ENCODE peak calls at places on chromosomes 12 and 14, in four cellular contexts. P is transverse colon, E is prostate gland, B is H1. H is an unnamed sample.

GRCh38 chr12:116346222-116346621 is 68.7 kb upstream of the MED13L start:
- DNase-seq in P (no peak), E (no peak), B (no peak), H (no peak)

GRCh38 chr12:188910-189621 is 24.9 kb downstream of the SLC6A12 start:
- DNase-seq in E (no peak), B (no peak), P (peak), H (no peak)

GRCh38 chr14:90674043-90674670 is 142.1 kb downstream of the TTC7B start:
- DNase-seq in P (no peak), B (no peak), E (no peak), H (no peak)

GRCh38 chr14:87894920-87895319 is 98.1 kb downstream of the GALC start:
- DNase-seq in E (no peak), B (no peak), P (no peak), H (no peak)

GRCh38 chr12:113929312-113929989 is 36.7 kb downstream of the RBM19 start:
- DNase-seq in E (no peak), B (no peak), P (no peak), H (no peak)

GRCh38 chr12:70507442-70507841 is 129.8 kb downstream of the PTPRB start:
- DNase-seq in P (no peak), B (peak), E (no peak), H (no peak)

GRCh38 chr12:119447618-119448017 is 113.1 kb downstream of the CCDC60 start:
- DNase-seq in E (no peak), P (no peak), B (no peak), H (no peak)

GRCh38 chr14:89851031-89851430 is 103.5 kb downstream of the EFCAB11 start:
- DNase-seq in P (no peak), B (no peak), E (no peak), H (no peak)

GRCh38 chr12:25248137-25248536 is 2.6 kb downstream of the KRAS start:
- DNase-seq in P (no peak), E (no peak), B (no peak), H (no peak)

GRCh38 chr14:50045039-50045711 is 71.2 kb downstream of the VCPKMT start:
- DNase-seq in B (no peak), P (peak), E (peak), H (peak)

GRCh38 chr14:84254205-84254788 is 1275.6 kb upstream of the FLRT2 start:
- DNase-seq in E (peak), B (no peak), P (no peak), H (no peak)

GRCh38 chr12:54352022-54352531 is 12.2 kb downstream of the GPR84 start:
- DNase-seq in B (peak), E (peak), P (peak), H (peak)

GRCh38 chr14:55864890-55865655 is 253.1 kb upstream of the PELI2 start:
- DNase-seq in P (no peak), B (peak), E (no peak), H (no peak)

GRCh38 chr14:73663548-73664212 is 18.9 kb downstream of the DNAL1 start:
- DNase-seq in P (no peak), E (no peak), B (no peak), H (no peak)

GRCh38 chr12:99619389-99620158 is 28.0 kb upstream of the GARIN6 start:
- DNase-seq in B (no peak), E (no peak), P (no peak), H (no peak)

GRCh38 chr14:99579077-99579836 is 24.8 kb downstream of the CCDC85C start:
- DNase-seq in B (no peak), P (peak), E (peak), H (no peak)

GRCh38 chr12:50282581-50283229 is 615 bp downstream of the LIMA1 start:
- DNase-seq in E (peak), B (no peak), P (peak), H (no peak)

GRCh38 chr14:60656755-60657608 is 7.7 kb upstream of the SIX1 start:
- DNase-seq in E (peak), B (no peak), P (peak), H (no peak)

GRCh38 chr12:69024413-69024812 is 91.4 kb upstream of the CPM start:
- DNase-seq in P (peak), E (peak), B (no peak), H (no peak)

GRCh38 chr14:95470942-95471499 is 45.4 kb downstream of the SYNE3 start:
- DNase-seq in E (no peak), P (no peak), B (no peak), H (no peak)

GRCh38 chr14:104665663-104666522 is 23.5 kb upstream of the INF2 start:
- DNase-seq in B (no peak), E (no peak), P (peak), H (peak)

GRCh38 chr14:71579331-71579730 is 352.9 kb upstream of the RGS6 start:
- DNase-seq in B (no peak), P (no peak), E (no peak), H (no peak)

GRCh38 chr12:84508325-84508861 is 404.2 kb downstream of the SLC6A15 start:
- DNase-seq in B (no peak), P (no peak), E (no peak), H (peak)
- TF ChIP-seq CTCF in B (peak), P (peak), E (peak), H (peak)

DNA sequence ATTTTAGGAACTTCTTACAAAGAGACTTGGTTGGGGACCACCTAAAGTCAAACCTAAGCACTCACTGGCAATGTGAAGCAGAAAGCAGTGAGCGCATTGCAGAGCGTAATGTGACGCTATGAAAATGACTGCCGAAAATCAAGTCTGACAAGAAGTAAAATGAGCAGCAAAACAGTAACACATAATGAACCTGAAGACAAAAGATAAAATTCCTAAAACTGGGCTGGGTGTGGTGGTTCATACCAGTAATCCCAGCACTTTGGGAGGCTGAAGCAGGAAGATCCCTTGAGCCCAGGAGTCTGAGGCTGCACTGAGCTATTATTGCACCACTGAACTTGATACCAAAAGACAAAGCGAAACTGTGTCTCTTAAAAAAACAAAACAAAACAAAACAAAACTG is 16.5 kb downstream of the CORO1C start:
- DNase-seq in P (no peak), B (no peak), E (no peak), H (no peak)
- TF ChIP-seq POLR2AphosphoS5 in P (no peak), B (no peak), E (no peak), H (no peak)

GRCh38 chr12:110091136-110091711 is 32.9 kb upstream of the IFT81 start:
- DNase-seq in P (no peak), E (no peak), B (no peak), H (no peak)
- TF ChIP-seq POLR2A in P (no peak), E (no peak), B (no peak), H (no peak)

GRCh38 chr12:41112903-41113302 is 75.2 kb upstream of the PDZRN4 start:
- DNase-seq in P (no peak), B (no peak), E (no peak), H (no peak)
- TF ChIP-seq CTCF in P (no peak), B (no peak), E (no peak), H (no peak)

GRCh38 chr12:95630496-95630895 is 79.2 kb upstream of the USP44 start:
- DNase-seq in E (no peak), P (no peak), B (no peak), H (no peak)

GRCh38 chr12:95633049-95633545 is 81.8 kb upstream of the USP44 start:
- DNase-seq in E (peak), P (peak), B (no peak), H (no peak)

GRCh38 chr12:95634622-95635621 is 83.6 kb upstream of the USP44 start:
- DNase-seq in P (peak), E (no peak), B (no peak), H (no peak)

GRCh38 chr12:95637010-95637409 is 85.7 kb upstream of the USP44 start:
- DNase-seq in E (no peak), P (no peak), B (no peak), H (no peak)

DNA sequence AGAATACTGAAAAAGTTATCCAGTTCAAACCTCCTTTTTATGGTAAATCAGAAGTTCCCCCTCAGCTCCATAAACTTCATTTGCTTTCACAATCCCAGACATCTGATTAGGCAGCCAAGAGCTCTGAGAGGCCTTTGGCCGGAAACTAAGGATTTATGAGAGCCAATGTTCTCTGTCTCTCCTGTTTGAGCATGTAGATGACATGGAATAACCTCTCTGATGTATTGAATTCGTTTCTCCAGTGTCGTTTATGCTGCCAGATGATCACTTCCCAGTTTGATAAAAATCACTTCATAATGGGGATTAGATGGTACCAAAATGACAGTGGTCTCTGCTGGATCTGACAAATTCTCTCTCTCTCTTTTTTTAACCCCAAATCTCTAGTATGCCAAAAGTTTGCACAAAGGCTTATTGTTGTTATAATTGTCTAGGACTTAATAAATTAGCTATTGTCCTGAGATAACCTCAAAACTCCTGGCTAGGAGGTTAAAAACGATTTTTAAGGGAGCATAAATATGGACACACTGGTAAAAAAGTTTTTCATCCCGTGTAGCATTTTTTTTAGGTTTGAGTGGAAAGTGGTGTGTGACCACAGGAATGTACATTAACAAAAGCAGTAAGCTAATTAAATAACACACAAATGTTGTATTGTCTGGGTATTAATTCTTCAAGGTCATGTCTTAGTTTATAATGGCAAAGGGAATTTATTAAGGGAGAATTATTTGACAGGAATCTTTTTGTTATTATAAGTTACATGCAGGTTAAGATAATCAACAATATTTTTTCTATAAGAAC is 82.6 kb upstream of the USP44 start:
- DNase-seq in B (no peak), E (peak), P (peak), H (no peak)
- TF ChIP-seq POLR2AphosphoS5 in B (no peak), E (peak), P (no peak), H (no peak)

GRCh38 chr12:103933237-103933636 is 3.0 kb downstream of the HSP90B1 start:
- DNase-seq in E (no peak), B (no peak), P (no peak), H (no peak)

GRCh38 chr12:103930787-103931536 is 752 bp downstream of the HSP90B1 start:
- DNase-seq in B (no peak), E (peak), P (peak), H (peak)

GRCh38 chr12:103936679-103937078 is 6.5 kb downstream of the HSP90B1 start:
- DNase-seq in E (no peak), B (no peak), P (no peak), H (no peak)
- TF ChIP-seq POLR2A in E (no peak), B (peak), P (no peak), H (no peak)

GRCh38 chr14:97978336-97978735 is 1181.2 kb downstream of the VRK1 start:
- DNase-seq in B (peak), E (peak), P (peak), H (peak)
- TF ChIP-seq CTCF in B (peak), E (peak), P (peak), H (no peak)

GRCh38 chr14:92122761-92123160 is 992 bp downstream of the CPSF2 start:
- DNase-seq in E (no peak), B (no peak), P (no peak), H (no peak)

GRCh38 chr14:92121670-92122350 is at the start of the genes CPSF2 and NDUFB1:
- DNase-seq in B (no peak), P (peak), E (peak), H (peak)

GRCh38 chr14:92122351-92122677 is 545 bp downstream of the CPSF2 start:
- DNase-seq in B (no peak), E (no peak), P (peak), H (no peak)

DNA sequence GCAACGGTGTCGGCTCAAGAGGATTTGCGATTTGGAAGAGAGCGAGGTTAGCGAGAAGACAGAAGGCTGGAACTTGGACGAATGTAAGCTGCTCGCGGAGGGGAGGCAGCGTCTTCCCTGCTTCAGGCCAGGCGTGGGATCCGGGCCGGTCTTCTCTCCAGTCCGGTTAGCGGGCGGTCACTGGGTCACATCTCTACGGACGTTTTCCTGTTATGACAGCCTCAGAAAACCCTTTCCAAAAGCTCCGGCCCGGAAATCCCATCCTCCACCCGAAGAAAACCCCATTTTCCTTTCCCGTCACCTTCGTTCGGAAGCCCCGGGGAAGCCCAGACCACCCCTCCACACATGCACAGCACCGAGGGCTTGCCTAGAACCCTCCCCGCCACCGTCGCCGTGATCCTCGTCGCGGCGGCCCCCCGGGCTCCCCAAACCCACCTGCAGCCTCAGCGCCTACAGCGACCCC is 268 bp downstream of the NDUFB1 start:
- DNase-seq in P (peak), E (peak), B (no peak), H (peak)
- TF ChIP-seq POLR2AphosphoS5 in P (no peak), E (no peak), B (no peak), H (no peak)

GRCh38 chr14:74942164-74942563 is 13.2 kb downstream of the PGF start:
- DNase-seq in B (no peak), P (no peak), E (no peak), H (no peak)

GRCh38 chr14:74945261-74945851 is 10.0 kb downstream of the PGF start:
- DNase-seq in P (peak), E (no peak), B (peak), H (peak)

GRCh38 chr14:74941676-74942097 is 13.7 kb downstream of the PGF start:
- DNase-seq in P (peak), E (no peak), B (no peak), H (peak)

GRCh38 chr14:74940956-74941565 is 14.3 kb downstream of the PGF start:
- DNase-seq in E (no peak), B (no peak), P (no peak), H (no peak)

DNA sequence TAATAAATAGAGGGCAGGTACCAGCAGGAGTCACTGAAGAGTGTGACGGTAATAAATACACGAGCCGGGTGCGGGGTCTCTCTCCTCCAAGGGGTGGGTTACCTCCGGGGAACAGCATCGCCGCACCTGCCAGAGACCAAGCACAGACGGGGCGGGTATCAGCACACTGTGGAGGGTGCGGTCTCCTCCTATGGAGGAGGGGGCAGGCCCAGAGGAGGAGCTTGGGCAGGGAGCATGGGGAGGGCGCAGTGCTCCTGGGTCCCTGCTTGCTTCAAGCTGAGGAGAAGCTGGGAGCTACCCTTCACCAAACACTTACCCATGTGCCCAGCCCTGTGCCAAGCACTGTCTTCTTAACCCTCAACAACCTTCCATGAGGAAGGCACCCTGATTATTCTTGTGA is 12.8 kb downstream of the PGF start:
- DNase-seq in B (no peak), E (no peak), P (no peak), H (no peak)
- TF ChIP-seq POLR2A in B (no peak), E (no peak), P (no peak), H (no peak)

H was measured in sigmoid colon.